ENCODE peak calls at places on chromosomes 16 and 17, in nine cellular contexts. L, W, K, Q, C, O, V, B and H are unnamed samples. For H3K27me3, the result is how much of the 10 kb centered on the place peaks cover.

GRCh38 chr17:39132192-39132600 is 19.2 kb downstream of the PLXDC1 start:
- DNase-seq in L (peak), W (no peak), K (no peak), Q (no peak), C (no peak), O (peak), V (no peak), B (peak), H (no peak)

GRCh38 chr17:80795737-80796136 is 195.9 kb upstream of the CHMP6 start:
- DNase-seq in L (no peak), W (peak), K (peak), Q (peak), C (peak), O (peak), V (peak), B (no peak), H (no peak)

GRCh38 chr17:70405492-70406220 is 236.3 kb downstream of the KCNJ2 start:
- DNase-seq in L (peak), W (no peak), K (no peak), Q (no peak), C (no peak), O (no peak), V (no peak), B (no peak), H (no peak)

GRCh38 chr17:59366040-59366757 is 34.7 kb downstream of the YPEL2 start:
- DNase-seq in L (peak), W (no peak), K (no peak), Q (no peak), C (no peak), O (no peak), V (no peak), B (peak), H (no peak)

GRCh38 chr17:27381007-27381501 is 75.2 kb upstream of the KSR1 start:
- DNase-seq in L (peak), W (peak), K (no peak), Q (no peak), C (peak), O (peak), V (peak), B (peak), H (no peak)

GRCh38 chr16:58366247-58367031 is 25.8 kb upstream of the GINS3 start:
- DNase-seq in L (no peak), W (no peak), K (no peak), Q (no peak), C (no peak), O (no peak), V (no peak), B (no peak), H (no peak)

GRCh38 chr17:19318611-19319010 is 43.9 kb downstream of the B9D1 start:
- DNase-seq in L (no peak), W (no peak), K (no peak), Q (no peak), C (no peak), O (no peak), V (no peak), B (no peak), H (no peak)

GRCh38 chr17:75288784-75289121 is 480 bp downstream of the SLC25A19 start:
- DNase-seq in L (no peak), W (no peak), K (no peak), Q (no peak), C (peak), O (no peak), V (peak), B (no peak), H (no peak)

GRCh38 chr17:4395111-4395478 is 28.6 kb upstream of the UBE2G1 start:
- DNase-seq in L (no peak), W (no peak), K (no peak), Q (no peak), C (no peak), O (no peak), V (no peak), B (no peak), H (no peak)

GRCh38 chr17:32503251-32504165 is 16.7 kb downstream of the CDK5R1 start:
- DNase-seq in L (peak), W (no peak), K (no peak), Q (no peak), C (no peak), O (no peak), V (no peak), B (no peak), H (no peak)

DNA sequence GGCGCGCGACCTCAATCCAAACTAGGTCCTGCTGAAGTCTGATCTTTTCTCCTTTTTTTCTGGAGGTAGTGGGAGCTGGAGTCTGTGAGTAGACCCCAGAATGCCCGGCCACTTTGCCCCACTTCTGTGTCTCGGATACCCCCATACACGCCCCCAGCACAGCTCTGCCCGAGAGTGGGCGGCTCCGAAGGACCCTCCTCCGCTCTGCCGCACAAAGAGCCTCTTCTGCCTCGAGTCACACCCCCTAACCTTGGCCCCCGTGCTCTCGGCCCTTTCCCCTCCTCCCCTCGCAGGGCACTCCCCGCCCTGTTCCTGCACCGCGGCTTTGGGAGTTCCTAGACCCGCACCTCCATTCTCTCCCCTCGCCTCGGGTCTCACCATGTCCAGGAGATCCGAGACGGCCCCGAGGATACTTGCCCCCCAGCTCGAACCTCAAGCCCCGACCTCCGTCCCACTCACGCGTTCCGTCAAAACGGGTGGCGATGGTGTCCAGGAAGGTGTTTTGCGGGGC is 476 bp downstream of the KCNH4 start:
- DNase-seq in L (no peak), W (no peak), K (no peak), Q (no peak), C (no peak), O (no peak), V (no peak), B (no peak), H (no peak)
- H3K4me3 ChIP-seq in L (no peak), W (peak), K (peak), Q (peak), C (no peak), O (peak), V (peak), B (peak), H (peak)

DNA sequence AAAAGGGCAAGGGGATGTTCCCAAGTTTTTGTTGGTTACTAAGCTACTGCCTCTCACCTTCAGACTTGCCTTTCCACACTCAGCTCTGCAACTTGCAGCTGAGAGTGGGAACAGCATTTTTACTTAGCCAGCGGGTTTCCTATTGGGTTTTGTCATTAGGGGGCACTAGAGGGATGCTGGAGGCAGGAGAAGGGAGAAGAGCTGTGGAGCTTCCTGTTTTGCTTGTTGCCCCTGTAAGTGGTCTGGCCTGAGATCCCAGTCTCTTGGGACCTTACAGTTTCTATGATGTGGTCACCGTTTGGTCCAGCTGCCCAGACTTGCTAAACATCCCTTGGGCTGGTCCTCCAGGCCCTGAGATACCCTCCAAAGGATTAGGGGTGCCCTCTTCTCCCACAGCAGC is 209.6 kb upstream of the NLRP1 start:
- DNase-seq in L (no peak), W (no peak), K (no peak), Q (no peak), C (no peak), O (no peak), V (no peak), B (no peak), H (no peak)
- TF ChIP-seq CTCF in L (no peak), W (peak), K (no peak), Q (no peak), C (no peak), O (no peak), V (no peak), B (no peak), H (no peak)

GRCh38 chr16:20611975-20612471 is 35.9 kb upstream of the ACSM2B start:
- DNase-seq in L (peak), W (no peak), K (no peak), Q (no peak), C (peak), O (peak), V (peak), B (peak), H (no peak)
- H3K27me3 ChIP-seq in L (under half), W (under half), K (under half), Q (under half), C (under half), O (under half), V (under half), B (under half), H (under half)

GRCh38 chr17:46841561-46842379 is 9.6 kb upstream of the WNT9B start:
- DNase-seq in L (no peak), W (no peak), K (no peak), Q (no peak), C (no peak), O (no peak), V (no peak), B (no peak), H (no peak)
- H3K4me3 ChIP-seq in L (no peak), W (no peak), K (peak), Q (no peak), C (no peak), O (no peak), V (no peak), B (no peak), H (no peak)

DNA sequence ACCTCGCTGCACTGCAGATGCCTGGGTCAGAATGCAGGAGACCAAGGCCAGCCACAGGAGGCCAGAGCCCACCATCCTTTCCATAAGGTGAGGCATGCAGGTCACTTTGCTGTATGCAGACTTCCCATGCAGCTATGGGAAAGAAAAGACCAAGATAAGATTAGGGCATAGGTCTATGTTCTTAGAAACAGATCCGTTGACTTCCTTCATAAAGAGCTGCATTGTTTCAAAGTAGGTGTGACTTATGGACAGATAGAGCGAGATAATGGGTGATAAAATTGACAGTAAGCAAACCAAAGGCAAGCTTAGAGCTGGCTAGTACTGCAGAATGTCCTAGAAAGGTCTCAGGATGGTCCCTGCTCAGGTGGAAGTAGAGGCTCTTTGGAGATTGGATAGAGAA is 977 bp downstream of the GP2 start:
- DNase-seq in L (no peak), W (no peak), K (no peak), Q (no peak), C (no peak), O (no peak), V (no peak), B (no peak), H (no peak)
- TF ChIP-seq CTCF in L (no peak), W (no peak), K (no peak), Q (no peak), C (no peak), O (no peak), V (no peak), B (no peak), H (no peak)

DNA sequence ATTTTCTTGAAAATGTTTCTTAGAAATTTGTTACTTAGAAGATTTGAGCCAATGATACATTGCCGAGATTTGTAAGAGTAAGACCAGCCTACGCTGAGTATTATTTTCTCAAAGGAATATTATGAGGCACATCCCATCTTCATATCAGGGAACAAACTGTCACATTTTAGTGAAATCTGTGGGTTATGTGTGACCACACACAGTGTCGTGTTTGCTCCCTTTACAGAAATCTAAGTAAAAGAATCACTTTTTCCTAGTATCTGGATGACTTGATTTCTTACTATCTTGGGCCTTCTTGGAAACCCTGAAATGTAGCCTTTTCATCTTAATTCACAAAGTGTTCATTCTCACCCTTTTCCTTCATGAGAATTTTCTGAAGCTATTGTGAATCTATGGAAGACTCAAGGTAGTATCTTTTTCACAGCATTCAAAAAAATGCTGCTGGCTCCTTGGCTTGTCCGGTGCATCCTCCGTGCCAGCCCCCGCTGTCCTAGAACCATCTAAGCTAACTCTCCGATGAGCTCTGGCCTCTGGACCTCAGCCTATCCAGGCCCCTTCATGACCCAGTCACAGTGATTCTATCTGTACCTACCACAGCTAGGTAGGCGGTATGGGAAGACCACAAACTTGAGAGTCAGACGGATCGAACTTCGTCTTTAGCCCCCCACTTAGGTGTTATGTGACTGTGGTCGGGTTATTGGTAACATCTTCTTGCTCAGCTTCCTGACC is 524.3 kb downstream of the MAF start:
- DNase-seq in L (no peak), W (no peak), K (no peak), Q (no peak), C (no peak), O (no peak), V (no peak), B (no peak), H (no peak)
- H3K27me3 ChIP-seq in L (under half), W (under half), K (under half), Q (under half), C (under half), O (under half), V (under half), B (under half), H (under half)

GRCh38 chr16:66521227-66521626 is 28.7 kb downstream of the TK2 start:
- DNase-seq in L (no peak), W (no peak), K (no peak), Q (no peak), C (no peak), O (no peak), V (peak), B (no peak), H (no peak)
- H3K4me3 ChIP-seq in L (no peak), W (no peak), K (no peak), Q (no peak), C (no peak), O (no peak), V (no peak), B (no peak), H (no peak)